ENCODE peak calls at places on chromosomes 2 and 18, in ten cellular contexts. N, Y, L, K, W, G, F, H, I and C are unnamed samples.

GRCh38 chr2:19607931-19608762 is 249.7 kb upstream of the OSR1 start:
- DNase-seq in I (no peak), W (no peak), L (peak), Y (no peak), G (no peak), F (no peak), N (no peak), K (peak), H (peak), C (no peak)

GRCh38 chr18:63542069-63542468 is at the start of gene SERPINB12:
- DNase-seq in I (no peak), H (no peak), Y (no peak), K (no peak), F (no peak), W (no peak), L (no peak), G (no peak), N (no peak), C (no peak)

GRCh38 chr2:200575957-200576356 is 9.9 kb upstream of the AOX1 start:
- DNase-seq in I (no peak), L (peak), F (peak), Y (no peak), G (peak), W (no peak), K (peak), H (peak), N (no peak), C (no peak)

GRCh38 chr18:13434854-13435253 is 216.3 kb downstream of the LDLRAD4 start:
- DNase-seq in F (no peak), G (no peak), H (no peak), K (no peak), L (no peak), I (no peak), W (no peak), Y (no peak), N (no peak), C (no peak)

GRCh38 chr2:14240868-14241267 is 391.6 kb upstream of the LRATD1 start:
- DNase-seq in W (no peak), L (no peak), G (no peak), N (no peak), K (no peak), H (no peak), I (no peak), F (no peak), Y (no peak), C (no peak)

GRCh38 chr2:62410015-62410453 is 96.0 kb downstream of the TMEM17 start:
- DNase-seq in N (no peak), K (no peak), F (peak), W (no peak), H (peak), Y (no peak), G (no peak), L (no peak), I (peak), C (no peak)

GRCh38 chr18:57737661-57738060 is 65.5 kb downstream of the ATP8B1 start:
- DNase-seq in W (peak), N (no peak), F (no peak), H (peak), Y (peak), K (peak), L (peak), G (no peak), I (no peak), C (no peak)

GRCh38 chr2:54047076-54047475 is 68.3 kb upstream of the ACYP2 start:
- DNase-seq in L (no peak), H (no peak), K (no peak), N (no peak), W (no peak), G (no peak), I (no peak), F (no peak), Y (no peak), C (no peak)

GRCh38 chr2:69298261-69298660 is 88.8 kb downstream of the GFPT1 start:
- DNase-seq in N (no peak), F (no peak), G (no peak), L (peak), H (peak), Y (peak), I (no peak), W (no peak), K (peak), C (no peak)

GRCh38 chr2:241040811-241041334 is 42.5 kb downstream of the SNED1 start:
- DNase-seq in W (no peak), Y (no peak), N (no peak), K (no peak), G (peak), H (no peak), F (no peak), L (no peak), I (peak), C (no peak)

GRCh38 chr2:237604391-237604790 is 13.9 kb upstream of the RAB17 start:
- DNase-seq in L (no peak), W (no peak), G (no peak), F (no peak), K (no peak), I (no peak), N (no peak), H (no peak), Y (no peak), C (no peak)

GRCh38 chr2:55011741-55012574 is 38.3 kb downstream of the RTN4 start:
- DNase-seq in I (no peak), L (no peak), H (peak), F (no peak), W (no peak), N (no peak), Y (no peak), K (no peak), G (no peak), C (no peak)

GRCh38 chr2:163665817-163666216 is 70.0 kb downstream of the FIGN start:
- DNase-seq in F (no peak), I (no peak), G (no peak), K (peak), W (no peak), H (no peak), N (no peak), Y (no peak), L (no peak), C (no peak)

GRCh38 chr2:232230557-232230956 is 148.0 kb upstream of the ALPP start:
- DNase-seq in N (no peak), Y (no peak), L (no peak), G (no peak), H (peak), W (no peak), I (no peak), F (peak), K (peak), C (peak)

GRCh38 chr2:118198268-118198667 is 110.0 kb downstream of the INSIG2 start:
- DNase-seq in K (no peak), W (no peak), F (no peak), N (no peak), I (no peak), G (no peak), Y (no peak), H (no peak), L (no peak), C (no peak)

GRCh38 chr2:144162652-144163051 is 357.3 kb downstream of the ZEB2 start:
- DNase-seq in L (peak), F (peak), G (peak), W (no peak), N (peak), H (no peak), K (peak), I (no peak), Y (no peak), C (peak)

GRCh38 chr2:96888082-96889011 is 18.5 kb upstream of the SEMA4C start:
- DNase-seq in L (no peak), Y (no peak), I (no peak), K (peak), N (no peak), F (no peak), G (no peak), H (no peak), W (peak), C (no peak)

GRCh38 chr18:29181151-29181901 is 1004.4 kb upstream of the CDH2 start:
- DNase-seq in H (peak), K (peak), W (no peak), Y (no peak), L (no peak), F (no peak), N (no peak), G (no peak), I (no peak), C (no peak)

GRCh38 chr2:79630060-79630459 is 117.2 kb downstream of the CTNNA2 start:
- DNase-seq in Y (no peak), L (peak), K (peak), W (no peak), H (no peak), G (no peak), N (no peak), I (no peak), F (peak), C (no peak)

GRCh38 chr2:1811258-1811970 is 67.1 kb upstream of the PXDN start:
- DNase-seq in L (no peak), G (no peak), H (no peak), N (no peak), I (no peak), W (peak), F (no peak), K (no peak), Y (no peak), C (no peak)

GRCh38 chr18:54043484-54044256 is 180.8 kb downstream of the MBD2 start:
- DNase-seq in H (peak), L (no peak), W (no peak), I (no peak), G (no peak), K (peak), F (no peak), N (no peak), Y (no peak), C (no peak)

GRCh38 chr18:48615566-48616401 is 77.0 kb downstream of the CTIF start:
- DNase-seq in N (no peak), I (no peak), W (no peak), K (no peak), G (no peak), L (no peak), F (peak), Y (no peak), H (no peak), C (no peak)

GRCh38 chr2:70211595-70211994 is 20.8 kb upstream of the C2orf42 start:
- DNase-seq in L (no peak), I (no peak), N (no peak), G (no peak), Y (no peak), W (no peak), F (no peak), H (no peak), K (no peak), C (no peak)

GRCh38 chr2:67954125-67954748 is 108.6 kb downstream of the C1D start:
- DNase-seq in Y (no peak), N (no peak), L (no peak), F (peak), H (no peak), G (no peak), K (no peak), W (no peak), I (no peak), C (no peak)

GRCh38 chr2:232693344-232693743 is 3.8 kb upstream of the GIGYF2 start:
- DNase-seq in H (no peak), W (no peak), Y (no peak), I (peak), L (no peak), N (no peak), F (no peak), K (no peak), G (no peak), C (no peak)

GRCh38 chr18:48732767-48733424 is 194.1 kb downstream of the CTIF start:
- DNase-seq in Y (no peak), H (no peak), L (peak), W (no peak), F (no peak), G (peak), I (no peak), N (no peak), K (no peak), C (no peak)

GRCh38 chr2:227031379-227031778 is 132.6 kb downstream of the COL4A4 start:
- DNase-seq in H (no peak), L (no peak), I (no peak), Y (no peak), G (no peak), F (no peak), K (no peak), W (no peak), N (no peak), C (no peak)

GRCh38 chr2:59032469-59032868 is 791.3 kb upstream of the FANCL start:
- DNase-seq in W (no peak), K (no peak), I (no peak), G (no peak), N (no peak), L (no peak), Y (no peak), H (no peak), F (no peak), C (no peak)

GRCh38 chr2:19367346-19367745 is 8.9 kb upstream of the OSR1 start:
- DNase-seq in N (no peak), H (peak), I (no peak), F (no peak), Y (no peak), G (no peak), L (no peak), K (no peak), W (no peak), C (no peak)

GRCh38 chr2:133570547-133570946 is 2.3 kb upstream of the NCKAP5 start:
- DNase-seq in L (no peak), F (peak), K (no peak), I (no peak), Y (no peak), H (no peak), G (no peak), W (no peak), N (no peak), C (no peak)

GRCh38 chr2:44715671-44716077 is 225.8 kb upstream of the SIX3 start:
- DNase-seq in L (peak), I (no peak), H (peak), W (no peak), N (no peak), Y (peak), G (no peak), F (peak), K (peak), C (peak)

GRCh38 chr2:71618327-71619113 is 165.2 kb downstream of the DYSF start:
- DNase-seq in K (no peak), Y (no peak), I (peak), N (no peak), G (no peak), L (no peak), H (no peak), W (no peak), F (no peak), C (peak)

GRCh38 chr2:56197816-56198215 is 14.0 kb downstream of the CCDC85A start:
- DNase-seq in L (no peak), K (no peak), I (no peak), F (no peak), N (no peak), Y (no peak), G (no peak), W (no peak), H (no peak), C (no peak)

GRCh38 chr18:79227617-79228016 is 158.4 kb downstream of the ATP9B start:
- DNase-seq in G (no peak), K (no peak), W (no peak), N (no peak), Y (no peak), F (no peak), H (peak), L (no peak), I (no peak), C (no peak)

GRCh38 chr18:79222790-79223189 is 153.6 kb downstream of the ATP9B start:
- DNase-seq in K (no peak), I (no peak), Y (no peak), H (no peak), L (no peak), N (no peak), F (no peak), G (no peak), W (no peak), C (no peak)

GRCh38 chr18:79221136-79221535 is 151.9 kb downstream of the ATP9B start:
- DNase-seq in I (no peak), K (no peak), F (no peak), W (no peak), G (no peak), H (no peak), Y (no peak), N (no peak), L (no peak), C (no peak)

GRCh38 chr18:79218605-79219195 is 149.5 kb downstream of the ATP9B start:
- DNase-seq in W (no peak), N (no peak), K (no peak), G (no peak), F (no peak), H (peak), L (no peak), Y (no peak), I (no peak), C (no peak)

GRCh38 chr18:79223431-79223830 is 154.2 kb downstream of the ATP9B start:
- DNase-seq in G (no peak), W (no peak), H (no peak), I (no peak), Y (no peak), F (no peak), N (no peak), L (no peak), K (no peak), C (no peak)
- TF ChIP-seq CTCF in G (no peak), W (no peak), H (no peak), I (no peak), Y (no peak), F (no peak), N (no peak), L (no peak), K (no peak), C (no peak)

GRCh38 chr18:40529478-40529877 is 1425.6 kb upstream of the PIK3C3 start:
- DNase-seq in H (no peak), L (no peak), K (peak), W (no peak), G (no peak), N (no peak), F (peak), I (no peak), Y (no peak), C (no peak)
- TF ChIP-seq CTCF in H (no peak), L (no peak), K (peak), W (no peak), G (no peak), N (no peak), F (peak), I (peak), Y (no peak), C (peak)

GRCh38 chr2:100206731-100207255 is 64.4 kb upstream of the AFF3 start:
- DNase-seq in N (no peak), K (no peak), G (no peak), W (no peak), F (no peak), Y (no peak), H (no peak), I (no peak), L (no peak), C (no peak)

GRCh38 chr2:100207411-100207885 is 65.1 kb upstream of the AFF3 start:
- DNase-seq in N (no peak), H (no peak), K (no peak), W (no peak), G (no peak), Y (no peak), L (no peak), I (no peak), F (no peak), C (no peak)

GRCh38 chr2:100211517-100211916 is 69.1 kb upstream of the AFF3 start:
- DNase-seq in I (no peak), H (no peak), W (no peak), F (no peak), N (no peak), G (no peak), Y (no peak), K (no peak), L (no peak), C (no peak)

GRCh38 chr2:100205128-100205527 is 62.7 kb upstream of the AFF3 start:
- DNase-seq in Y (no peak), N (no peak), I (no peak), L (no peak), K (no peak), W (no peak), H (no peak), G (no peak), F (no peak), C (no peak)

DNA sequence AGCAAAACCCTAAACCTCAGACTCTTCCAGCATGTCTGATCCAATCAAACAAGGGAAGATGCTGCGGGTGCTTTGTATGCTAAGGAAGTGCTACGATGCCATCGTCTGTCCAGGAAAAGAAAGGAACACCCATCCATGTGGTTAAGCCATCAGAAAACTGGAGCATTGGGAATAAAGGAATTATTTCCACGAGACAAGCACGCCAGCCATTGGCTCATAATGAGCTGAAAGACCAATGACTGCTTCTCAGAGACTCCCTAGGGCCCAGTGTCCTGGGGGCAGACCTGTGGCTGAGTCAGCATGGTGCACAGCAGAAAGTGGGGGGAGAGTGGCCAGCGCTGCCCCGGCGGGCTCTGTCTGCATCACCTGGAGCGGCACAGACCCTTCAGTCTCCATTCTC is 66.0 kb upstream of the AFF3 start:
- DNase-seq in K (no peak), G (no peak), I (no peak), H (peak), N (no peak), W (no peak), L (no peak), F (no peak), Y (no peak), C (no peak)
- TF ChIP-seq CTCF in K (no peak), G (no peak), I (peak), H (no peak), N (no peak), W (no peak), L (no peak), F (no peak), Y (no peak), C (no peak)

DNA sequence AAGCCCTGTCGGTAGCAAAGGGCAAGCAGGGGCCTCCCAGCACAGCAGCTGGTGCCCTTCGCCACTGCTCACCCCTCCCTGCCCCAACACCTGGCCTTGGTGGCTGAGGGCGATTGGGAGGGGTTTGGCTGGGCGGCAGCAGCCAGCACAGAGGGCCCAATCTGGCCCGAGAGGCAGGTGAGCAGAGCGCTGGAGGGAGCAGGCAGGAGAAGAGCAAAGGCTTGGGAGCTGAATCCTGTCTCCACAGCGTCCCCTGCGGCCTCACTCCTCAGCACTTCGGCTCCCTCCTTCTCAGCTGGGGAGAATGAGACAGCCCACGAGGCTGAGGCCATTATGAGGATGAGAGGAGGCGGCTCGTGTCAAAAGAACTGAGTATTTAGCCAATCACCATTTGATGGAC is 74.9 kb upstream of the TAF1B start:
- DNase-seq in Y (no peak), W (no peak), I (no peak), G (no peak), F (peak), N (no peak), L (no peak), K (no peak), H (no peak), C (peak)
- TF ChIP-seq CTCF in Y (peak), W (no peak), I (peak), G (no peak), F (peak), N (no peak), L (no peak), K (no peak), H (no peak), C (peak)

GRCh38 chr2:217890445-217890844 is 112.3 kb downstream of the TNS1 start:
- DNase-seq in H (peak), Y (no peak), G (no peak), F (no peak), L (no peak), K (no peak), N (no peak), I (no peak), W (no peak), C (peak)
- TF ChIP-seq CTCF in H (peak), Y (no peak), G (no peak), F (no peak), L (no peak), K (peak), N (no peak), I (peak), W (peak), C (no peak)

GRCh38 chr2:142952018-142952417 is 74.6 kb downstream of the KYNU start:
- DNase-seq in Y (no peak), H (no peak), I (no peak), W (no peak), G (no peak), L (no peak), K (no peak), F (no peak), N (no peak), C (no peak)
- TF ChIP-seq CTCF in Y (no peak), H (no peak), I (no peak), W (no peak), G (no peak), L (no peak), K (no peak), F (no peak), N (no peak), C (no peak)

DNA sequence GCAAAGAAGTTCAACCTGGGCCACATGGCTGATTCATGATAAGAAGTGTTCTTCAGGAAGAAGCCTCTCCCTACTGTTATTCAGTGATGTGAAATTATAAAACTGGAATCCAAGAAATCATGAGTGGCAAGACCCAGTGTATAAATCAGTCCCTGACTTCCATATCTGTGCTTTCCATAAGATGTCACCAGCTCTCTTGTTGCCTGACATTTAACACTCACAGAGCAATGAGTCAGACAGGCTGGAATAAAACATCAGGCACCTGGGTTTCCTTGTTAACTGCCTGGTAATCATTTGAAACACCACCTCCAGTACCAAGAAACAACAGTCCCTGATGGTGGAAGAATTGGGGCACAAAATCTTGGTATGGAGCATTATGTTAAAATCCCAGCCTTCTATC is 76.1 kb downstream of the SCG2 start:
- DNase-seq in I (no peak), H (no peak), W (no peak), K (peak), N (no peak), Y (no peak), F (no peak), G (no peak), L (no peak), C (no peak)
- TF ChIP-seq CTCF in I (no peak), H (no peak), W (no peak), K (no peak), N (no peak), Y (no peak), F (no peak), G (no peak), L (no peak), C (no peak)